ENCODE peak calls at places on chromosomes 1 and 21, in ten cellular contexts. W is kidney tubule cell; J is foreskin fibroblast; H is caudate nucleus; S is activated T-cell treated with anti-CD3 and anti-CD28 coated beads, Interleukin-2, amount 50 U/mL, for 72 hours; Y is HCEC 1CT; C is EL; M is transverse colon; L is astrocyte of the spinal cord; E is dorsolateral prefrontal cortex. I is an unnamed sample.

GRCh38 chr1:112818990-112819689 is 104.0 kb upstream of the PPM1J start:
- DNase-seq in E (no peak), S (no peak), L (peak; percentile 58), W (no peak), M (no peak), H (no peak), Y (peak; percentile 55), C (peak; percentile 80), J (peak; percentile 70), I (no peak)

GRCh38 chr1:156571261-156571958 is 955 bp downstream of the IQGAP3 start:
- DNase-seq in S (no peak), Y (peak; percentile 86), W (peak; percentile 94), C (peak; percentile 91), E (no peak), J (peak; percentile 95), M (no peak), L (peak; percentile 87), H (no peak), I (no peak)

GRCh38 chr1:225461533-225462428 is 33.9 kb upstream of the LBR start:
- DNase-seq in Y (no peak), J (no peak), C (no peak), E (peak; percentile 32), S (no peak), W (no peak), M (no peak), H (no peak), L (no peak), I (peak; percentile 65)

GRCh38 chr1:197092491-197093023 is 25.5 kb upstream of the F13B start:
- DNase-seq in L (no peak), J (no peak), S (no peak), M (no peak), E (no peak), C (no peak), Y (no peak), H (no peak), W (no peak), I (no peak)

GRCh38 chr21:31644648-31645047 is 14.8 kb upstream of the SOD1 start:
- DNase-seq in M (peak; percentile 31), E (no peak), C (no peak), S (no peak), Y (no peak), J (no peak), W (no peak), H (no peak), L (no peak), I (no peak)

GRCh38 chr1:84719477-84720274 is 29.4 kb upstream of the SSX2IP start:
- DNase-seq in L (no peak), Y (no peak), S (no peak), E (no peak), W (no peak), J (peak; percentile 24), M (no peak), C (no peak), H (no peak), I (no peak)

GRCh38 chr1:15412488-15412800 is 2.8 kb downstream of the EFHD2 start:
- DNase-seq in L (no peak), H (no peak), W (no peak), Y (no peak), C (no peak), S (no peak), M (no peak), E (no peak), J (no peak), I (no peak)

GRCh38 chr21:44817914-44818635 is at the start of gene SUMO3:
- DNase-seq in J (peak; percentile 94), C (peak; percentile 84), W (peak; percentile 83), S (peak; percentile 93), L (peak; percentile 73), E (peak; percentile 85), H (peak; percentile 67), M (peak; percentile 90), Y (peak; percentile 72), I (peak; percentile 79)